ENCODE peak calls at places on chromosomes 12 and 14, in nine cellular contexts. D is IMR-90; F is left lung; Q is DND-41; H is naive thymus-derived CD4-positive, alpha-beta T cell; J is body of pancreas; N is effector memory CD4-positive, alpha-beta T cell; M is CD4-positive, CD25-positive, alpha-beta regulatory T cell; Y is pancreas. W is an unnamed sample.

GRCh38 chr12:122980192-122981035 is at the start of gene ARL6IP4:
- DNase-seq in D (peak; percentile 54), F (peak; percentile 64), Q (peak; percentile 70), H (peak; percentile 47), J (peak; percentile 66), N (peak; percentile 50), M (peak; percentile 81), Y (peak; percentile 68), W (peak; percentile 27)

GRCh38 chr12:104351023-104351983 is 47.8 kb downstream of the EID3 start:
- DNase-seq in D (no peak), F (no peak), Q (no peak), H (no peak), J (no peak), N (no peak), M (no peak), Y (no peak), W (no peak)

GRCh38 chr14:99349721-99350495 is 77.9 kb upstream of the BCL11B start:
- DNase-seq in D (no peak), F (no peak), Q (no peak), H (no peak), J (no peak), N (no peak), M (no peak), Y (no peak), W (no peak)

GRCh38 chr12:112353389-112353788 is 28.8 kb downstream of the HECTD4 start:
- DNase-seq in D (peak; percentile 44), F (no peak), Q (no peak), H (no peak), J (no peak), N (no peak), M (peak; percentile 15), Y (no peak), W (no peak)

GRCh38 chr14:96802963-96803362 is 5.8 kb downstream of the VRK1 start:
- DNase-seq in D (no peak), F (no peak), Q (no peak), H (no peak), J (no peak), N (no peak), M (no peak), Y (no peak), W (no peak)

GRCh38 chr14:21106506-21107359 is 5.9 kb downstream of the TMEM253 start:
- DNase-seq in D (peak; percentile 68), F (peak; percentile 83), Q (peak; percentile 81), H (peak; percentile 67), J (peak; percentile 89), N (peak; percentile 64), M (peak; percentile 83), Y (peak; percentile 85), W (peak; percentile 77)

GRCh38 chr12:92191061-92191460 is 45.4 kb upstream of the BTG1 start:
- DNase-seq in D (peak; percentile 1), F (no peak), Q (no peak), H (no peak), J (no peak), N (no peak), M (no peak), Y (no peak), W (no peak)

GRCh38 chr14:61080591-61081010 is 99.6 kb downstream of the SLC38A6 start:
- DNase-seq in D (peak; percentile 83), F (no peak), Q (no peak), H (no peak), J (no peak), N (no peak), M (no peak), Y (no peak), W (no peak)

GRCh38 chr14:26191123-26191522 is 406.7 kb downstream of the NOVA1 start:
- DNase-seq in D (no peak), F (no peak), Q (no peak), H (no peak), J (no peak), N (no peak), M (no peak), Y (no peak), W (no peak)

GRCh38 chr14:73188501-73188903 is 48.8 kb upstream of the PAPLN start:
- DNase-seq in D (peak; percentile 84), F (no peak), Q (no peak), H (no peak), J (no peak), N (no peak), M (no peak), Y (no peak), W (no peak)

GRCh38 chr14:104749111-104749649 is 3.8 kb upstream of the SIVA1 start:
- DNase-seq in D (peak; percentile 58), F (no peak), Q (no peak), H (no peak), J (no peak), N (no peak), M (no peak), Y (peak; percentile 26), W (no peak)

GRCh38 chr12:106106892-106107291 is 31.9 kb downstream of the NUAK1 start:
- DNase-seq in D (peak; percentile 58), F (no peak), Q (no peak), H (no peak), J (no peak), N (no peak), M (no peak), Y (no peak), W (no peak)

GRCh38 chr14:22978873-22979671 is 3.3 kb downstream of the AJUBA start:
- DNase-seq in D (no peak), F (no peak), Q (no peak), H (no peak), J (no peak), N (no peak), M (no peak), Y (no peak), W (no peak)

GRCh38 chr12:49231881-49232650 is 32.8 kb upstream of the TUBA1C start:
- DNase-seq in D (no peak), F (no peak), Q (no peak), H (no peak), J (no peak), N (no peak), M (no peak), Y (no peak), W (no peak)

GRCh38 chr12:20483776-20484175 is 115.4 kb downstream of the PDE3A start:
- DNase-seq in D (peak; percentile 65), F (no peak), Q (no peak), H (no peak), J (no peak), N (no peak), M (no peak), Y (no peak), W (no peak)

GRCh38 chr12:20489645-20490044 is 121.3 kb downstream of the PDE3A start:
- DNase-seq in D (peak; percentile 36), F (no peak), Q (no peak), H (no peak), J (no peak), N (no peak), M (no peak), Y (no peak), W (no peak)

GRCh38 chr12:20490213-20490612 is 121.9 kb downstream of the PDE3A start:
- DNase-seq in D (peak; percentile 35), F (no peak), Q (no peak), H (no peak), J (no peak), N (no peak), M (no peak), Y (no peak), W (no peak)

GRCh38 chr12:20486233-20486632 is 117.9 kb downstream of the PDE3A start:
- DNase-seq in D (peak; percentile 40), F (no peak), Q (no peak), H (no peak), J (no peak), N (no peak), M (no peak), Y (no peak), W (no peak)

DNA sequence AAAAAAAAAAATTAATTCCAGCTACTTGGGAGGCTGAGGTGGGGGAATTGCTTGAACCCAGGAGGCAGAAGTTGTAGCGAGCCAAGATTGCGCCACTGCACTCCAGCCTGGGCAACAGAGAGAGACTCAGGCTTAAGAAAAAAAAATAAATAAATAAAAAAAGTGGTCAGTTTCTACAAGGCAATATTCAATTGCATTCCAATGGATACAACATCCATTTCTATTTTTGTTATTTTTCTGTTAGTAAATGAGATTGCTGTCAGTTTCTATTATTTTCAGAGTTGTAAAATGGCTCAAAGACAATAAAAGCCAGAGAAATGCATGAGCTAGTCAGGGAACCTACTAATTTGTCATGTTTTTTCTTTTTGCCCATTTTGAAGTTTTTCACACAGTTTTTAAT is 119.2 kb downstream of the PDE3A start:
- DNase-seq in D (no peak), F (no peak), Q (no peak), H (no peak), J (no peak), N (no peak), M (no peak), Y (no peak), W (no peak)
- H3K4me1 ChIP-seq in D (peaks cover 10% of the 10 kb centered on the region), F (no peaks in the 10 kb centered on the region), Q (no peaks in the 10 kb centered on the region), H (no peaks in the 10 kb centered on the region), J (no peaks in the 10 kb centered on the region), N (no peaks in the 10 kb centered on the region), M (no peaks in the 10 kb centered on the region), Y (no peaks in the 10 kb centered on the region), W (no peaks in the 10 kb centered on the region)

GRCh38 chr12:109287181-109287580 is 21.9 kb downstream of the FOXN4 start:
- DNase-seq in D (no peak), F (no peak), Q (no peak), H (no peak), J (no peak), N (no peak), M (no peak), Y (no peak), W (no peak)
- H3K27ac ChIP-seq in D (no peak overlapping the region), F (no peak overlapping the region), Q (no peak overlapping the region), H (no peak overlapping the region), J (no peak overlapping the region), N (no peak overlapping the region), M (no peak overlapping the region), Y (no peak overlapping the region), W (no peak overlapping the region)

GRCh38 chr14:75461303-75461702 is 33.5 kb downstream of the JDP2 start:
- DNase-seq in D (no peak), F (no peak), Q (no peak), H (no peak), J (no peak), N (no peak), M (no peak), Y (no peak), W (no peak)

GRCh38 chr14:75461755-75462349 is 34.0 kb downstream of the JDP2 start:
- DNase-seq in D (no peak), F (no peak), Q (no peak), H (no peak), J (no peak), N (no peak), M (no peak), Y (no peak), W (no peak)

GRCh38 chr14:75459791-75460190 is 32.0 kb downstream of the JDP2 start:
- DNase-seq in D (no peak), F (no peak), Q (no peak), H (no peak), J (no peak), N (no peak), M (no peak), Y (no peak), W (no peak)

GRCh38 chr14:75459099-75459741 is 31.4 kb downstream of the JDP2 start:
- DNase-seq in D (no peak), F (no peak), Q (peak; percentile 10), H (no peak), J (peak; percentile 91), N (no peak), M (peak; percentile 12), Y (peak; percentile 89), W (no peak)

GRCh38 chr14:75460402-75460801 is 32.6 kb downstream of the JDP2 start:
- DNase-seq in D (no peak), F (no peak), Q (no peak), H (no peak), J (no peak), N (no peak), M (no peak), Y (no peak), W (no peak)
- H3K4me1 ChIP-seq in D (peaks cover 31% of the 10 kb centered on the region), F (peaks cover 74% of the 10 kb centered on the region), Q (no peaks in the 10 kb centered on the region), H (no peaks in the 10 kb centered on the region), J (peaks cover 60% of the 10 kb centered on the region), N (no peaks in the 10 kb centered on the region), M (no peaks in the 10 kb centered on the region), Y (peaks cover 39% of the 10 kb centered on the region), W (no peaks in the 10 kb centered on the region)

GRCh38 chr12:64522807-64523206 is 70.9 kb downstream of the TBK1 start:
- DNase-seq in D (peak; percentile 22), F (no peak), Q (no peak), H (no peak), J (no peak), N (no peak), M (no peak), Y (no peak), W (no peak)
- H3K27ac ChIP-seq in D (peak overlapping the region; percentile 39), F (no peak overlapping the region), Q (peak overlapping the region; percentile 69), H (no peak overlapping the region), J (no peak overlapping the region), N (no peak overlapping the region), M (no peak overlapping the region), Y (no peak overlapping the region), W (no peak overlapping the region)

W was measured in CD8-positive, alpha-beta T cell.